ENCODE peak calls at places on chromosomes 4 and X, in five cellular contexts. M is immature natural killer cell, D is Right ventricle myocardium inferior, N is sigmoid colon, R is foreskin fibroblast. Y is an unnamed sample.

GRCh38 chr4:133143775-133144430 is 5.2 kb upstream of the PCDH10 start:
- DNase-seq in M (no peak), D (no peak), N (no peak), R (no peak), Y (no peak)

GRCh38 chr4:76515975-76516853 is 81.2 kb downstream of the SHROOM3 start:
- DNase-seq in M (no peak), D (no peak), N (no peak), R (no peak), Y (no peak)

GRCh38 chrX:49284212-49284611 is 14.6 kb downstream of the PPP1R3F start:
- DNase-seq in M (no peak), D (no peak), N (no peak), R (no peak), Y (no peak)

GRCh38 chr4:85734446-85734845 is 259.5 kb downstream of the ARHGAP24 start:
- DNase-seq in M (no peak), D (no peak), N (no peak), R (no peak), Y (no peak)

GRCh38 chr4:184722798-184723197 is 11.1 kb downstream of the CENPU start:
- DNase-seq in M (no peak), D (no peak), N (no peak), R (no peak), Y (no peak)

GRCh38 chrX:20271730-20272129 is 5.0 kb upstream of the RPS6KA3 start:
- DNase-seq in M (no peak), D (no peak), N (no peak), R (no peak), Y (no peak)

GRCh38 chrX:127129510-127129909 is 310.0 kb downstream of the PRR32 start:
- DNase-seq in M (no peak), D (no peak), N (no peak), R (no peak), Y (no peak)

GRCh38 chr4:80071643-80072606 is 1.1 kb downstream of the ANTXR2 start:
- DNase-seq in M (peak; percentile 40), D (peak; percentile 82), N (peak; percentile 78), R (no peak), Y (peak; percentile 60)

GRCh38 chr4:106694232-106694631 is 325.7 kb upstream of the GIMD1 start:
- DNase-seq in M (no peak), D (no peak), N (no peak), R (no peak), Y (no peak)

GRCh38 chr4:145840162-145840768 is 98.4 kb downstream of the ZNF827 start:
- DNase-seq in M (peak; percentile 3), D (no peak), N (no peak), R (no peak), Y (no peak)

GRCh38 chr4:79917246-79917645 is 155.8 kb downstream of the ANTXR2 start:
- DNase-seq in M (peak; percentile 1), D (no peak), N (no peak), R (peak; percentile 16), Y (peak; percentile 9)

GRCh38 chrX:102712967-102713677 is 874 bp downstream of the GPRASP2 start:
- DNase-seq in M (no peak), D (peak; percentile 67), N (peak; percentile 88), R (peak; percentile 21), Y (no peak)

GRCh38 chrX:153731117-153731844 is 6.6 kb downstream of the ABCD1 start:
- DNase-seq in M (no peak), D (no peak), N (no peak), R (no peak), Y (no peak)

GRCh38 chrX:104335765-104336164 is 81.0 kb upstream of the ESX1 start:
- DNase-seq in M (no peak), D (no peak), N (no peak), R (peak; percentile 69), Y (no peak)

GRCh38 chr4:28010543-28011235 is 1150.0 kb downstream of the STIM2 start:
- DNase-seq in M (no peak), D (no peak), N (no peak), R (no peak), Y (no peak)

GRCh38 chr4:142236268-142236667 is 599.9 kb downstream of the IL15 start:
- DNase-seq in M (no peak), D (no peak), N (no peak), R (no peak), Y (no peak)

GRCh38 chr4:7055111-7055989 is 12.2 kb downstream of the TADA2B start:
- DNase-seq in M (no peak), D (no peak), N (peak; percentile 35), R (peak; percentile 51), Y (no peak)

Y was measured in naive B cell.